ENCODE peak calls at places on chromosomes 1 and 21, in nine cellular contexts. One of them, this sample, is unnamed.

GRCh38 chr1:167492509-167492910 is 25.8 kb downstream of the CD247 start:
- DNase-seq in tibial artery: no peak
- DNase-seq in fibroblast of lung: no peak
- DNase-seq in heart left ventricle: no peak
- DNase-seq in lung: no peak
- DNase-seq in left ventricle myocardium inferior: no peak
- DNase-seq in thoracic aorta: no peak
- DNase-seq in A549: no peak
- DNase-seq in GM12878: peak; percentile 12
- DNase-seq in this sample: no peak

GRCh38 chr1:12587981-12588620 is 29.9 kb downstream of the DHRS3 start:
- DNase-seq in GM12878: no peak
- DNase-seq in tibial artery: no peak
- DNase-seq in fibroblast of lung: peak; percentile 89
- DNase-seq in heart left ventricle: no peak
- DNase-seq in lung: no peak
- DNase-seq in A549: peak; percentile 38
- DNase-seq in thoracic aorta: no peak
- DNase-seq in left ventricle myocardium inferior: no peak
- DNase-seq in this sample: no peak

GRCh38 chr1:244361764-244362473 is 89.8 kb downstream of the ADSS2 start:
- DNase-seq in left ventricle myocardium inferior: no peak
- DNase-seq in fibroblast of lung: peak; percentile 84
- DNase-seq in A549: peak; percentile 21
- DNase-seq in thoracic aorta: no peak
- DNase-seq in heart left ventricle: no peak
- DNase-seq in tibial artery: no peak
- DNase-seq in GM12878: no peak
- DNase-seq in lung: no peak
- DNase-seq in this sample: no peak

GRCh38 chr1:24910751-24911650 is 19.1 kb downstream of the RUNX3 start:
- DNase-seq in lung: no peak
- DNase-seq in thoracic aorta: no peak
- DNase-seq in tibial artery: no peak
- DNase-seq in GM12878: no peak
- DNase-seq in heart left ventricle: no peak
- DNase-seq in left ventricle myocardium inferior: no peak
- DNase-seq in fibroblast of lung: peak; percentile 75
- DNase-seq in A549: peak; percentile 16
- DNase-seq in this sample: no peak

GRCh38 chr1:32062867-32063230 is 9.9 kb upstream of the TMEM39B start:
- DNase-seq in lung: no peak
- DNase-seq in heart left ventricle: no peak
- DNase-seq in tibial artery: no peak
- DNase-seq in thoracic aorta: no peak
- DNase-seq in A549: no peak
- DNase-seq in fibroblast of lung: peak; percentile 46
- DNase-seq in left ventricle myocardium inferior: no peak
- DNase-seq in GM12878: no peak
- DNase-seq in this sample: no peak

GRCh38 chr1:10657080-10657847 is 139.2 kb downstream of the CASZ1 start:
- DNase-seq in A549: no peak
- DNase-seq in left ventricle myocardium inferior: no peak
- DNase-seq in GM12878: no peak
- DNase-seq in tibial artery: no peak
- DNase-seq in lung: no peak
- DNase-seq in heart left ventricle: no peak
- DNase-seq in fibroblast of lung: no peak
- DNase-seq in thoracic aorta: no peak
- DNase-seq in this sample: no peak

GRCh38 chr1:31936278-31936965 is 1.7 kb downstream of the PTP4A2 start:
- DNase-seq in A549: no peak
- DNase-seq in tibial artery: no peak
- DNase-seq in heart left ventricle: no peak
- DNase-seq in left ventricle myocardium inferior: no peak
- DNase-seq in thoracic aorta: no peak
- DNase-seq in fibroblast of lung: peak; percentile 11
- DNase-seq in GM12878: no peak
- DNase-seq in lung: no peak
- DNase-seq in this sample: no peak

GRCh38 chr1:67429528-67430357 is 459 bp downstream of the SERBP1 start:
- DNase-seq in left ventricle myocardium inferior: peak; percentile 19
- DNase-seq in A549: no peak
- DNase-seq in fibroblast of lung: no peak
- DNase-seq in tibial artery: peak; percentile 26
- DNase-seq in lung: peak; percentile 31
- DNase-seq in thoracic aorta: no peak
- DNase-seq in heart left ventricle: peak; percentile 12
- DNase-seq in GM12878: no peak
- DNase-seq in this sample: no peak

DNA sequence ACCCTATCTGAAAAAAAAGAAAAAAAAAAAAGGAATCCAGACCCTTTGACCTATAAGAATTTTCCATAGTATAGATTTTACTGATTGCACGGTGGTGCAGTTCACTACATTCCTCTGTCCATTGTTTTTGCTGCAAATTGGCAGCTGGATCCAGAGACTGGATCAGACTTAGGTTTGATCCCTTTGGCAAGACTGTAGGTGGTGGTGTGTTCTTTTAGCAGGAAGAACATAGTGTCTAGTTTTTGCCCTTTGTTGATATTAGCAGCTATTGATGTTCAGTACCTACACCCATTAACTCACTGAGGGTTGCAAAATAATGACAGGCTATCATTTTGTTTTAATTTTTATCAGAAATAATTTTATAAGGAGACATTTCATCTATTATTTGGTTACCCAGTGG is 37.1 kb downstream of the OSBPL9 start:
- DNase-seq in left ventricle myocardium inferior: no peak
- DNase-seq in tibial artery: no peak
- DNase-seq in thoracic aorta: no peak
- DNase-seq in fibroblast of lung: no peak
- DNase-seq in heart left ventricle: no peak
- DNase-seq in GM12878: no peak
- DNase-seq in lung: no peak
- DNase-seq in A549: no peak
- DNase-seq in this sample: no peak
- H3K4me3 ChIP-seq in left ventricle myocardium inferior: no peak overlapping the region
- H3K4me3 ChIP-seq in tibial artery: no peak overlapping the region
- H3K4me3 ChIP-seq in thoracic aorta: no peak overlapping the region
- H3K4me3 ChIP-seq in fibroblast of lung: no peak overlapping the region
- H3K4me3 ChIP-seq in heart left ventricle: no peak overlapping the region
- H3K4me3 ChIP-seq in GM12878: no peak overlapping the region
- H3K4me3 ChIP-seq in lung: no peak overlapping the region
- H3K4me3 ChIP-seq in A549: no peak overlapping the region
- H3K4me3 ChIP-seq in this sample: no peak overlapping the region

DNA sequence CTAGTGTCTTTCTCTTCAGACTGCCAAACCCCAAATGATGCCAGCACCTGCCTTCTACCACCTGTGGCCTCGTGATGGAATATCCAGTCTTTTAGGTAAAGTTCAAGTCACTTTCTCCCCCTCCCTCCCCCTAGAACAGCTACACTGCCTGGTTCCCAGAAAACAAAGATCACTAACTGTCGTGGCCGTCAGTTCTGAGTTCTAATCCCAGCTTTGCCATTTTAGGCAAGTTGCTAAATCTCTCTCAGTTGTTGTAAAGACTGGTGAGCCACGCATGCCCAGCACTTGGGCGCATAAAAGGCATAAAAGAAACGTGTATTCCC is 648 bp upstream of the TRAPPC3 start:
- DNase-seq in fibroblast of lung: no peak
- DNase-seq in thoracic aorta: no peak
- DNase-seq in heart left ventricle: no peak
- DNase-seq in lung: peak; percentile 32
- DNase-seq in tibial artery: no peak
- DNase-seq in left ventricle myocardium inferior: no peak
- DNase-seq in A549: no peak
- DNase-seq in GM12878: no peak
- DNase-seq in this sample: no peak
- H3K4me3 ChIP-seq in fibroblast of lung: peak overlapping the region; percentile 29
- H3K4me3 ChIP-seq in thoracic aorta: peak overlapping the region; percentile 79
- H3K4me3 ChIP-seq in heart left ventricle: peak overlapping the region; percentile 84
- H3K4me3 ChIP-seq in lung: no peak overlapping the region
- H3K4me3 ChIP-seq in tibial artery: peak overlapping the region; percentile 93
- H3K4me3 ChIP-seq in left ventricle myocardium inferior: peak overlapping the region; percentile 97
- H3K4me3 ChIP-seq in A549: no peak overlapping the region
- H3K4me3 ChIP-seq in GM12878: peak overlapping the region; percentile 42
- H3K4me3 ChIP-seq in this sample: no peak overlapping the region

GRCh38 chr1:66336641-66336991 is 197.3 kb upstream of the SGIP1 start:
- DNase-seq in lung: no peak
- DNase-seq in left ventricle myocardium inferior: no peak
- DNase-seq in A549: no peak
- DNase-seq in thoracic aorta: no peak
- DNase-seq in fibroblast of lung: no peak
- DNase-seq in tibial artery: no peak
- DNase-seq in GM12878: no peak
- DNase-seq in heart left ventricle: no peak
- DNase-seq in this sample: no peak
- H3K4me3 ChIP-seq in lung: no peak overlapping the region
- H3K4me3 ChIP-seq in left ventricle myocardium inferior: peak overlapping the region; percentile 74
- H3K4me3 ChIP-seq in A549: peak overlapping the region; percentile 88
- H3K4me3 ChIP-seq in thoracic aorta: peak overlapping the region; percentile 79
- H3K4me3 ChIP-seq in fibroblast of lung: no peak overlapping the region
- H3K4me3 ChIP-seq in tibial artery: peak overlapping the region; percentile 59
- H3K4me3 ChIP-seq in GM12878: peak overlapping the region; percentile 81
- H3K4me3 ChIP-seq in heart left ventricle: no peak overlapping the region
- H3K4me3 ChIP-seq in this sample: no peak overlapping the region

GRCh38 chr1:92538413-92539061 is 51.8 kb upstream of the GFI1 start:
- DNase-seq in thoracic aorta: no peak
- DNase-seq in A549: no peak
- DNase-seq in GM12878: peak; percentile 51
- DNase-seq in fibroblast of lung: peak; percentile 58
- DNase-seq in tibial artery: no peak
- DNase-seq in heart left ventricle: no peak
- DNase-seq in lung: no peak
- DNase-seq in left ventricle myocardium inferior: no peak
- DNase-seq in this sample: no peak
- H3K4me3 ChIP-seq in thoracic aorta: no peak overlapping the region
- H3K4me3 ChIP-seq in A549: no peak overlapping the region
- H3K4me3 ChIP-seq in GM12878: peak overlapping the region; percentile 4
- H3K4me3 ChIP-seq in fibroblast of lung: no peak overlapping the region
- H3K4me3 ChIP-seq in tibial artery: no peak overlapping the region
- H3K4me3 ChIP-seq in heart left ventricle: no peak overlapping the region
- H3K4me3 ChIP-seq in lung: no peak overlapping the region
- H3K4me3 ChIP-seq in left ventricle myocardium inferior: no peak overlapping the region
- H3K4me3 ChIP-seq in this sample: no peak overlapping the region

GRCh38 chr1:155128755-155129473 is 1.2 kb downstream of the EFNA1 start:
- DNase-seq in A549: no peak
- DNase-seq in GM12878: no peak
- DNase-seq in tibial artery: no peak
- DNase-seq in left ventricle myocardium inferior: peak; percentile 51
- DNase-seq in thoracic aorta: no peak
- DNase-seq in heart left ventricle: peak; percentile 78
- DNase-seq in fibroblast of lung: no peak
- DNase-seq in lung: no peak
- DNase-seq in this sample: no peak
- H3K4me3 ChIP-seq in A549: peak overlapping the region; percentile 55
- H3K4me3 ChIP-seq in GM12878: no peak overlapping the region
- H3K4me3 ChIP-seq in tibial artery: peak overlapping the region; percentile 55
- H3K4me3 ChIP-seq in left ventricle myocardium inferior: peak overlapping the region; percentile 87
- H3K4me3 ChIP-seq in thoracic aorta: peak overlapping the region; percentile 80
- H3K4me3 ChIP-seq in heart left ventricle: peak overlapping the region; percentile 89
- H3K4me3 ChIP-seq in fibroblast of lung: no peak overlapping the region
- H3K4me3 ChIP-seq in lung: peak overlapping the region; percentile 67
- H3K4me3 ChIP-seq in this sample: no peak overlapping the region

GRCh38 chr1:46465981-46466476 is 23.6 kb upstream of the DMBX1 start:
- DNase-seq in thoracic aorta: no peak
- DNase-seq in A549: no peak
- DNase-seq in left ventricle myocardium inferior: no peak
- DNase-seq in heart left ventricle: no peak
- DNase-seq in GM12878: no peak
- DNase-seq in lung: no peak
- DNase-seq in tibial artery: no peak
- DNase-seq in fibroblast of lung: no peak
- DNase-seq in this sample: no peak
- H3K4me3 ChIP-seq in thoracic aorta: peak overlapping the region; percentile 93
- H3K4me3 ChIP-seq in A549: peak overlapping the region; percentile 64
- H3K4me3 ChIP-seq in left ventricle myocardium inferior: peak overlapping the region; percentile 73
- H3K4me3 ChIP-seq in heart left ventricle: peak overlapping the region; percentile 67
- H3K4me3 ChIP-seq in GM12878: no peak overlapping the region
- H3K4me3 ChIP-seq in lung: no peak overlapping the region
- H3K4me3 ChIP-seq in tibial artery: peak overlapping the region; percentile 58
- H3K4me3 ChIP-seq in fibroblast of lung: no peak overlapping the region
- H3K4me3 ChIP-seq in this sample: peak overlapping the region; percentile 61

DNA sequence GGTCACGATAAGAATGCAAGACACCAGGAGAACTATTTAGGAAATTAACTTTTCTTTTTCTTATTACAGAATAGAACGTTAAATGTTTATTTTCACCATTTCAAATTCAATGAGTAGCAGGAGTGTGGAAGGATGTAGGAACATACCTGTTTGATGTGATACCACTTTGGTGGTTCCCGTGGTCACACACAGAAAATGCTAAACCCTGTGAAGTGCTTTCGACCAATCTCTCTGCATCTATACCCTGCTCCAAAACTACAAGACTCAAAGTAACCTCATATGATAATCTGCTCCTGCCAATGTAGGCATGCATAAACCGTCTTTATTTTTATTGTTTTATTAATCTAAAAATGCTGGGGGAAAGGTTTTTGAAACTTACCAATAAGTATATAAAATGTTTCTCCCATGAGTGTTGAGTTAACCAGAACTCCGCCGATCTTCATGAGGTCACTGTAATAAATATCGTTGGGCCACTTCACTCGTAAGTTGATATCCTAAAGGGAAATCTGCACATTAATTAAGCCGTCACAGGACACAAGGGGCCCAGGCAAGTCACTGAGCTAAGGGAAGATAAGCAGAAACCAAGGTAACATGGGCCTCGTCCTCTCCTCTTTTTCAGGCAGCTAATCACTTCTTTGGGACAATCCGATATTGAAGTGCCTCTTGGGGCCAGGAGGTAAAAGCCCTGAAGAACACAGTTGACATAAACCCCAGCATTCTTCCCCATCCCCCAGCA is 60.6 kb downstream of the SIM2 start:
- DNase-seq in A549: no peak
- DNase-seq in tibial artery: no peak
- DNase-seq in heart left ventricle: no peak
- DNase-seq in GM12878: no peak
- DNase-seq in left ventricle myocardium inferior: no peak
- DNase-seq in lung: no peak
- DNase-seq in thoracic aorta: no peak
- DNase-seq in fibroblast of lung: no peak
- DNase-seq in this sample: no peak
- H3K4me3 ChIP-seq in A549: no peak overlapping the region
- H3K4me3 ChIP-seq in tibial artery: no peak overlapping the region
- H3K4me3 ChIP-seq in heart left ventricle: no peak overlapping the region
- H3K4me3 ChIP-seq in GM12878: no peak overlapping the region
- H3K4me3 ChIP-seq in left ventricle myocardium inferior: no peak overlapping the region
- H3K4me3 ChIP-seq in lung: no peak overlapping the region
- H3K4me3 ChIP-seq in thoracic aorta: no peak overlapping the region
- H3K4me3 ChIP-seq in fibroblast of lung: no peak overlapping the region
- H3K4me3 ChIP-seq in this sample: no peak overlapping the region